ENCODE peak calls at places on chromosomes 5 and 9, in ten cellular contexts. R is NCI-H1092; D is HuH-7; U is CD4-positive, alpha-beta memory T cell; W is HT-29; Q is amniotic stem cell; X is GM18507; B is NCI-H2081; Y is HTR-8/SVneo; F is HT1080. J is an unnamed sample.

GRCh38 chr5:154850255-154851062 is at the start of gene FAXDC2:
- DNase-seq in R (no peak), D (no peak), U (no peak), W (no peak), Q (peak; percentile 72), X (no peak), B (no peak), Y (peak; percentile 86), F (peak; percentile 68), J (no peak)

GRCh38 chr9:95574176-95574575 is 57.4 kb upstream of the PTCH1 start:
- DNase-seq in R (no peak), D (no peak), U (peak; percentile 8), W (peak; percentile 31), Q (no peak), X (no peak), B (no peak), Y (no peak), F (no peak), J (no peak)

GRCh38 chr5:89556215-89557009 is 673.4 kb upstream of the MEF2C start:
- DNase-seq in R (no peak), D (no peak), U (no peak), W (peak; percentile 64), Q (peak; percentile 77), X (no peak), B (no peak), Y (peak; percentile 25), F (peak; percentile 85), J (no peak)

GRCh38 chr9:74773886-74774479 is 113.7 kb downstream of the TRPM6 start:
- DNase-seq in R (peak; percentile 70), D (peak; percentile 43), U (peak; percentile 61), W (peak; percentile 90), Q (peak; percentile 7), X (peak; percentile 12), B (peak; percentile 63), Y (peak; percentile 53), F (peak; percentile 58), J (peak; percentile 48)

GRCh38 chr9:116074658-116075057 is 78.9 kb upstream of the PAPPA start:
- DNase-seq in R (no peak), D (no peak), U (no peak), W (no peak), Q (no peak), X (no peak), B (no peak), Y (no peak), F (peak; percentile 29), J (no peak)

GRCh38 chr9:105466898-105467455 is 19.1 kb downstream of the FSD1L start:
- DNase-seq in R (no peak), D (no peak), U (no peak), W (no peak), Q (no peak), X (no peak), B (no peak), Y (no peak), F (no peak), J (no peak)

GRCh38 chr5:1505506-1506241 is 18.1 kb downstream of the LPCAT1 start:
- DNase-seq in R (no peak), D (no peak), U (no peak), W (no peak), Q (no peak), X (no peak), B (no peak), Y (no peak), F (no peak), J (no peak)

GRCh38 chr5:111649516-111649915 is 107.5 kb downstream of the NREP start:
- DNase-seq in R (no peak), D (no peak), U (no peak), W (no peak), Q (no peak), X (no peak), B (no peak), Y (no peak), F (no peak), J (no peak)

GRCh38 chr5:79229357-79230174 is 6.4 kb upstream of the JMY start:
- DNase-seq in R (no peak), D (no peak), U (peak; percentile 45), W (no peak), Q (peak; percentile 51), X (no peak), B (no peak), Y (no peak), F (peak; percentile 15), J (no peak)

GRCh38 chr9:107671588-107671987 is 182.0 kb upstream of the KLF4 start:
- DNase-seq in R (no peak), D (no peak), U (no peak), W (no peak), Q (no peak), X (no peak), B (no peak), Y (no peak), F (no peak), J (no peak)

GRCh38 chr5:175557778-175558177 is 79.4 kb downstream of the SFXN1 start:
- DNase-seq in R (no peak), D (no peak), U (no peak), W (no peak), Q (no peak), X (no peak), B (no peak), Y (no peak), F (no peak), J (no peak)

GRCh38 chr5:151798674-151799073 is 26.9 kb downstream of the G3BP1 start:
- DNase-seq in R (no peak), D (no peak), U (no peak), W (no peak), Q (no peak), X (no peak), B (no peak), Y (no peak), F (no peak), J (no peak)

GRCh38 chr9:81604306-81605153 is 84.8 kb downstream of the TLE1 start:
- DNase-seq in R (no peak), D (no peak), U (no peak), W (no peak), Q (no peak), X (no peak), B (no peak), Y (no peak), F (no peak), J (no peak)

GRCh38 chr5:143390258-143390657 is 13.2 kb downstream of the NR3C1 start:
- DNase-seq in R (no peak), D (no peak), U (no peak), W (no peak), Q (no peak), X (no peak), B (no peak), Y (no peak), F (no peak), J (no peak)

GRCh38 chr9:88313364-88314220 is 74.7 kb upstream of the SPIN1 start:
- DNase-seq in R (no peak), D (no peak), U (no peak), W (no peak), Q (no peak), X (no peak), B (no peak), Y (no peak), F (no peak), J (peak; percentile 38)

GRCh38 chr5:83974151-83974822 is 253.6 kb upstream of the HAPLN1 start:
- DNase-seq in R (no peak), D (no peak), U (no peak), W (no peak), Q (peak; percentile 14), X (no peak), B (no peak), Y (no peak), F (peak; percentile 3), J (no peak)

GRCh38 chr5:58138791-58139190 is 321.1 kb downstream of the PLK2 start:
- DNase-seq in R (no peak), D (no peak), U (no peak), W (no peak), Q (no peak), X (no peak), B (no peak), Y (no peak), F (no peak), J (no peak)

GRCh38 chr9:106655966-106656365 is 207.0 kb upstream of the ZNF462 start:
- DNase-seq in R (no peak), D (no peak), U (no peak), W (no peak), Q (no peak), X (no peak), B (no peak), Y (no peak), F (no peak), J (no peak)

GRCh38 chr9:19471737-19472648 is 63.2 kb downstream of the ACER2 start:
- DNase-seq in R (peak; percentile 49), D (peak; percentile 67), U (peak; percentile 26), W (peak; percentile 72), Q (peak; percentile 17), X (peak; percentile 51), B (peak; percentile 63), Y (peak; percentile 54), F (peak; percentile 73), J (peak; percentile 47)

GRCh38 chr5:54520438-54520846 is 2.9 kb downstream of the SNX18 start:
- DNase-seq in R (no peak), D (no peak), U (no peak), W (peak; percentile 50), Q (no peak), X (no peak), B (no peak), Y (no peak), F (peak; percentile 21), J (no peak)

GRCh38 chr5:128350705-128351104 is 187.3 kb downstream of the FBN2 start:
- DNase-seq in R (no peak), D (no peak), U (no peak), W (no peak), Q (no peak), X (no peak), B (peak; percentile 2), Y (no peak), F (no peak), J (no peak)

GRCh38 chr5:154197801-154198461 is 7.4 kb downstream of the GALNT10 start:
- DNase-seq in R (peak; percentile 71), D (no peak), U (peak; percentile 54), W (peak; percentile 34), Q (no peak), X (no peak), B (peak; percentile 19), Y (no peak), F (peak; percentile 97), J (peak; percentile 67)

GRCh38 chr5:144467795-144468194 is 297.1 kb downstream of the KCTD16 start:
- DNase-seq in R (peak; percentile 67), D (peak; percentile 21), U (no peak), W (peak; percentile 25), Q (peak; percentile 14), X (no peak), B (peak; percentile 83), Y (peak; percentile 38), F (peak; percentile 30), J (no peak)

GRCh38 chr5:99955962-99956361 is 579.2 kb upstream of the FAM174A start:
- DNase-seq in R (no peak), D (no peak), U (no peak), W (no peak), Q (no peak), X (no peak), B (no peak), Y (no peak), F (no peak), J (no peak)

GRCh38 chr5:68519135-68519534 is 303.6 kb downstream of the PIK3R1 start:
- DNase-seq in R (no peak), D (no peak), U (no peak), W (no peak), Q (no peak), X (no peak), B (no peak), Y (no peak), F (no peak), J (no peak)

GRCh38 chr9:122126340-122127333 is 32.9 kb downstream of the NDUFA8 start:
- DNase-seq in R (no peak), D (no peak), U (no peak), W (no peak), Q (no peak), X (no peak), B (no peak), Y (peak; percentile 44), F (no peak), J (no peak)

GRCh38 chr5:151174612-151175101 is 17.1 kb upstream of the ANXA6 start:
- DNase-seq in R (no peak), D (no peak), U (no peak), W (no peak), Q (no peak), X (no peak), B (no peak), Y (no peak), F (no peak), J (no peak)

GRCh38 chr5:40653221-40654022 is 26.3 kb upstream of the PTGER4 start:
- DNase-seq in R (no peak), D (no peak), U (peak; percentile 28), W (no peak), Q (no peak), X (no peak), B (no peak), Y (no peak), F (no peak), J (no peak)